ENCODE peak calls at places on chromosome 17, in five cellular contexts. I, L, W, M and X are unnamed samples.

GRCh38 chr17:69067274-69068047 is 6.7 kb upstream of the ABCA9 start:
- DNase-seq in W (no peak), I (no peak), M (no peak), L (no peak), X (no peak)

GRCh38 chr17:29136998-29137730 is 43.0 kb downstream of the MYO18A start:
- DNase-seq in M (no peak), W (no peak), I (no peak), L (no peak), X (no peak)

GRCh38 chr17:78759203-78759968 is 22.7 kb downstream of the CYTH1 start:
- DNase-seq in I (no peak), L (no peak), M (peak; percentile 85), W (peak; percentile 72), X (no peak)

GRCh38 chr17:3551189-3551588 is 6.4 kb downstream of the TRPV3 start:
- DNase-seq in L (no peak), M (peak; percentile 42), W (no peak), I (no peak), X (no peak)

GRCh38 chr17:419073-419735 is 66.6 kb upstream of the RPH3AL start:
- DNase-seq in M (no peak), L (no peak), W (no peak), I (no peak), X (no peak)

GRCh38 chr17:50467114-50467854 is 1.4 kb downstream of the CHAD start:
- DNase-seq in I (no peak), W (no peak), L (no peak), M (no peak), X (no peak)

GRCh38 chr17:31579265-31579664 is 187.8 kb downstream of the RAB11FIP4 start:
- DNase-seq in W (no peak), L (no peak), I (no peak), M (peak; percentile 40), X (no peak)

GRCh38 chr17:7083592-7083991 is 3.5 kb upstream of the CLEC10A start:
- DNase-seq in L (no peak), M (no peak), I (no peak), W (no peak), X (no peak)

GRCh38 chr17:58235821-58236220 is 2.6 kb upstream of the LPO start:
- DNase-seq in W (no peak), I (no peak), L (no peak), M (no peak), X (no peak)

GRCh38 chr17:47085736-47086135 is 103.4 kb downstream of the CDC27 start:
- DNase-seq in L (no peak), W (no peak), M (no peak), I (no peak), X (no peak)

GRCh38 chr17:10304758-10305300 is 68.0 kb downstream of the MYH13 start:
- DNase-seq in M (no peak), W (no peak), I (no peak), L (no peak), X (no peak)

GRCh38 chr17:56832446-56832845 is 1.3 kb downstream of the C17orf67 start:
- DNase-seq in M (no peak), W (no peak), I (no peak), L (no peak), X (no peak)

GRCh38 chr17:55750750-55751641 is at the start of gene PCTP:
- DNase-seq in L (peak; percentile 94), W (peak; percentile 94), I (peak; percentile 95), M (peak; percentile 92), X (peak; percentile 94)

GRCh38 chr17:40062347-40063033 is at the start of gene THRA:
- DNase-seq in L (no peak), W (peak; percentile 76), I (no peak), M (peak; percentile 78), X (peak; percentile 85)

GRCh38 chr17:66339563-66339962 is 37.1 kb downstream of the PRKCA start:
- DNase-seq in L (no peak), W (no peak), I (no peak), M (no peak), X (no peak)

GRCh38 chr17:66338937-66339336 is 36.5 kb downstream of the PRKCA start:
- DNase-seq in W (no peak), M (no peak), L (no peak), I (no peak), X (no peak)

GRCh38 chr17:66337268-66337667 is 34.9 kb downstream of the PRKCA start:
- DNase-seq in M (no peak), I (no peak), L (no peak), W (no peak), X (no peak)

GRCh38 chr17:66335797-66336196 is 33.4 kb downstream of the PRKCA start:
- DNase-seq in I (no peak), M (no peak), W (no peak), L (no peak), X (no peak)

DNA sequence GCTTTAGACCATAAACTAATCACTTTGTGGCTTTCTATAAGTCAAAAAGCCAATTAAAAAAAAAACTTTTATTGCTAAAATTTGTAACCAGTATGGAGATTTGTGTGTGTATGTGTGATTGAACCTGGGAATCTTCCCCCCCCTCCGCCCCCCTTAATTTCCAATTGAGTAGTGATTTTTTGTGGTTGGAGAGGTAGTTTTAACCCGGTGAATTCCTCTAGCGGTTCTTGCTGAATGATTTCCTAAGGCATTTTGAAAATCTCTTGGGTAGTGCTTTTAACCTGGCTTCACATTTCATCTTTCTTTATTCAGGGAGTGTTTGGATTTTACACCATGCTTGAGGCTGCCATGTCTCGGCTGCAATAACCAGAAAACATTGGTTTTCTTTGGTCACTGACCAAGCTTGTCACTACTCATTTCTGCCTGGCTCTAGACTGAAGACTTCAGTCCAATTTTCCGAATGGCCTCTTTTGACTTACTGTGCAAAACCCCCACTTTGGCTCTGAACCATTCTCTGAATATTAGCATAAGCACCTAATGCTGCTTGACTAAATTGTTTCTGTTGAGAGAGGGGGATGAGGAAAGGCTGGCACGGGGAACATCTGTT is 35.6 kb downstream of the PRKCA start:
- DNase-seq in I (no peak), W (peak; percentile 11), M (no peak), L (no peak), X (no peak)
- TF ChIP-seq CTCF in I (no peak), W (no peak), M (no peak), L (no peak), X (no peak)

GRCh38 chr17:80414508-80414802 is 512 bp upstream of the ENDOV start:
- DNase-seq in M (no peak), W (no peak), L (peak; percentile 28), I (no peak), X (no peak)

GRCh38 chr17:80414803-80415625 is at the start of gene ENDOV:
- DNase-seq in I (peak; percentile 95), L (peak; percentile 97), W (peak; percentile 97), M (peak; percentile 95), X (peak; percentile 96)

GRCh38 chr17:80408872-80409271 is 6.1 kb upstream of the ENDOV start:
- DNase-seq in W (no peak), M (peak; percentile 42), L (no peak), I (no peak), X (no peak)

GRCh38 chr17:80413771-80414507 is 1.0 kb upstream of the ENDOV start:
- DNase-seq in I (no peak), L (no peak), M (no peak), W (no peak), X (no peak)

DNA sequence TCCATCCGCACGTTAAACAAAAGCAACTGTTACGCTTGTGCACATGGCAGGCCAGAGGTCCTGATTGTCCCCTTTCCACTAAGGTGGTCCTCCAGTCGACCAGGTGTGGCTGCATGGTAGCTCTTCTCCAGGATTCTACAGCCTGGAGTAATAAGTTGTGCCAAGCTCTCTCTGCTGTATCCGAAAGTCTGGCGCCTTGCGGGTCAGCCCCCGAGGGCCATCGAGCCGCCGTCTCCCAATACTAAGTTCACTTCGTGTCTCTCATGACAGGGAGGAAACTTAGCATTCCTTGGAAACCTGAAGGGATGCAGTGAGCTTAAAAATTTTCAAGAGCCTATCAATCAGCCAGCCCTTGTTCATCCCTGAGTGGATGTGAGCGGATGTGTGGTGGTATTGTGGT is 5.3 kb upstream of the ENDOV start:
- DNase-seq in W (no peak), M (no peak), I (no peak), L (no peak), X (no peak)
- H3K4me3 ChIP-seq in W (no peak overlapping the region), M (no peak overlapping the region), I (no peak overlapping the region), L (no peak overlapping the region), X (no peak overlapping the region)

DNA sequence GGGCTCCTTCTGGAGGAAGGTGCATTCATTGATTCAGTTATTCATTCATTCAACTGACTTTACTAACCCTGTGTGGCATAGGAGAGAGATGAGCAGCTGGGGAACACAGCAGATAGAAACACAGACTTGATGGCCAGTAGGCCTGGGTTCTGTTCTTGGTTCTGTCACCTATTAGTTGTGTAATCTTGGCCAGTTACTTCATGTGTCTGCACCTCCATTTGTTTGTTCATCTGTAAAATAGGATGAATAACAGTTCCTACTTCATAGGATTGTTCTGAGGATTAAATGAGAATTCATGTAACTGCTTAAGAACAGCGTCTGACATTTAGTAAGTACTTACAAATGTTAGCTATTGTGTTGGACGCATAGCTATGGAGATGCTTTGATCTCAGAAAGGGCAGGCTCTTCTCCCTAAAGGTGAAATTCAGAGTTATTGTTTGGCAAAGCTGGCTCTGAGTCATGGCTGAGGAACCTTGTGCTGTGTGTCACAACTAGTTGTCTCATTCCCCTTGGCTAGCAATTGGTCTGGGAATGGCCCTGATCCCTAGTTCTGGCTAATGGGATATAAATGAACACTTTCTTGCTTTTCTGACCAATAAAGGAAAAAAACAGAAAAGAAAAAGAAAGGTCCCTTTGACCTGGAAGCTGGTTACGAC is 210.5 kb downstream of the MAP2K4 start:
- DNase-seq in I (no peak), M (no peak), W (no peak), L (peak; percentile 70), X (no peak)
- H3K27ac ChIP-seq in I (no peak overlapping the region), M (no peak overlapping the region), W (no peak overlapping the region), L (peak overlapping the region; percentile 73), X (no peak overlapping the region)

GRCh38 chr17:76735006-76735405 is 2.1 kb downstream of the SRSF2 start:
- DNase-seq in W (no peak), L (peak; percentile 40), M (no peak), I (no peak), X (no peak)

GRCh38 chr17:76737082-76737675 is at the start of gene SRSF2:
- DNase-seq in M (peak; percentile 99), L (peak; percentile 99), W (peak; percentile 98), I (peak; percentile 99), X (peak; percentile 99)

GRCh38 chr17:76737676-76738467 is at the start of gene MFSD11:
- DNase-seq in L (peak; percentile 93), W (peak; percentile 92), M (peak; percentile 91), I (peak; percentile 91), X (peak; percentile 97)

GRCh38 chr17:76735586-76736348 is 1.4 kb downstream of the SRSF2 start:
- DNase-seq in L (no peak), M (no peak), I (no peak), W (no peak), X (no peak)

DNA sequence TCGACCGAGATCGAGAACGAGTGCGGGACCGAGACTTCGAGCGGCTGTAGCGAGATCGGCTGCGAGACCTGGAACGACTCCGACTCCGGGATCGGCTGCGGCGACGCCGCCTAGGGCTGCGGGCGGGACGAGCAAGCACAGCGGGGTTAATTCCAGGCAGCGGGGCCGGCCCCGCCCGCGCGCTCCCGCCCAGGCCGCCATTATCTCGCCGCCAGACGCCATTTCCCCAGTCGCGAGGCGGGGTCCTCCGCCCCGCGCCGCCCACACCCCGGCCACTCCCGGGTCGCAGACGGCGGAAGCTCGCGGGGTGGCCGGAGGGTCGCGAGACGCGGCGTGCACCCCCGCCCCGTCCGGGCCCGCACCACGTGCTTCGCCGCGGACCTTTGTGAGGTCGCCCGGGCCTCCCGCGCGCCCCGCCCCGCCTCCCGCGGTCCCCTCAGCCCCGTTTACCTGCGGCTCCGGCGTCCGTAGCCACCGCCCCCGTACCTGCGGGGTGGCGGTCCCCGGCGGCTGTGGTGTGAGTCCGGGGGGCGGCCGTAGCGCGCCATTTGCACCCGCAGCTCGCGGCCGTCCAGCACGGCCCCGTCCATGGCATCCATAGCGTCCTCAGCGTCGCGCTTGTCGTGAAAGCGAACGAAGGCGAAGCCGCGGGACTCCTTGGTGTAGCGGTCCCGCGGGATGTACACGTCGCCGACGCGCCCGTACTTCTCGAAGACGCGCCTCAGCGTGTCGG is 616 bp downstream of the SRSF2 start:
- DNase-seq in I (peak; percentile 77), W (peak; percentile 81), M (peak; percentile 81), L (peak; percentile 62), X (peak; percentile 80)
- TF ChIP-seq CTCF in I (no peak), W (no peak), M (no peak), L (no peak), X (peak; percentile 30)